ENCODE peak calls at places on chromosome 16, in seven cellular contexts. One of them, this sample, is unnamed.

GRCh38 chr16:72066747-72067146 is 3.7 kb downstream of the HPR start:
- DNase-seq in testis: no peak
- DNase-seq in A549: peak; percentile 53
- DNase-seq in heart left ventricle: no peak
- DNase-seq in esophagus muscularis mucosa: no peak
- DNase-seq in spleen: no peak
- DNase-seq in HCT116: peak; percentile 13
- DNase-seq in this sample: peak; percentile 31

GRCh38 chr16:75193265-75193650 is 13.7 kb downstream of the CTRB2 start:
- DNase-seq in esophagus muscularis mucosa: no peak
- DNase-seq in heart left ventricle: no peak
- DNase-seq in A549: no peak
- DNase-seq in spleen: no peak
- DNase-seq in testis: no peak
- DNase-seq in HCT116: no peak
- DNase-seq in this sample: no peak

GRCh38 chr16:13307255-13307654 is 405.9 kb downstream of the SHISA9 start:
- DNase-seq in esophagus muscularis mucosa: no peak
- DNase-seq in testis: no peak
- DNase-seq in HCT116: no peak
- DNase-seq in heart left ventricle: no peak
- DNase-seq in spleen: no peak
- DNase-seq in A549: no peak
- DNase-seq in this sample: no peak

GRCh38 chr16:88809676-88810165 is 2.0 kb downstream of the APRT start:
- DNase-seq in esophagus muscularis mucosa: no peak
- DNase-seq in testis: no peak
- DNase-seq in spleen: no peak
- DNase-seq in heart left ventricle: no peak
- DNase-seq in HCT116: no peak
- DNase-seq in A549: no peak
- DNase-seq in this sample: no peak

GRCh38 chr16:3819741-3820724 is 60.5 kb downstream of the CREBBP start:
- DNase-seq in HCT116: peak; percentile 27
- DNase-seq in spleen: no peak
- DNase-seq in heart left ventricle: peak; percentile 44
- DNase-seq in esophagus muscularis mucosa: no peak
- DNase-seq in testis: peak; percentile 47
- DNase-seq in A549: peak; percentile 67
- DNase-seq in this sample: peak; percentile 63

GRCh38 chr16:9003763-9004162 is 40.1 kb upstream of the USP7 start:
- DNase-seq in HCT116: no peak
- DNase-seq in spleen: no peak
- DNase-seq in esophagus muscularis mucosa: no peak
- DNase-seq in heart left ventricle: no peak
- DNase-seq in testis: no peak
- DNase-seq in A549: no peak
- DNase-seq in this sample: no peak

GRCh38 chr16:13997933-13998332 is 73.2 kb upstream of the MRTFB start:
- DNase-seq in heart left ventricle: no peak
- DNase-seq in testis: no peak
- DNase-seq in spleen: no peak
- DNase-seq in HCT116: no peak
- DNase-seq in A549: no peak
- DNase-seq in esophagus muscularis mucosa: no peak
- DNase-seq in this sample: no peak

GRCh38 chr16:50114357-50115129 is 38.6 kb upstream of the TENT4B start:
- DNase-seq in esophagus muscularis mucosa: no peak
- DNase-seq in spleen: no peak
- DNase-seq in testis: no peak
- DNase-seq in heart left ventricle: no peak
- DNase-seq in HCT116: no peak
- DNase-seq in A549: no peak
- DNase-seq in this sample: no peak

GRCh38 chr16:17228048-17228707 is 242.6 kb downstream of the XYLT1 start:
- DNase-seq in heart left ventricle: no peak
- DNase-seq in spleen: no peak
- DNase-seq in esophagus muscularis mucosa: no peak
- DNase-seq in HCT116: no peak
- DNase-seq in testis: peak; percentile 42
- DNase-seq in A549: peak; percentile 5
- DNase-seq in this sample: no peak

GRCh38 chr16:57479422-57480126 is 6.7 kb downstream of the DOK4 start:
- DNase-seq in A549: peak; percentile 82
- DNase-seq in testis: no peak
- DNase-seq in heart left ventricle: peak; percentile 66
- DNase-seq in spleen: peak; percentile 74
- DNase-seq in HCT116: no peak
- DNase-seq in esophagus muscularis mucosa: no peak
- DNase-seq in this sample: no peak

GRCh38 chr16:74281285-74281684 is 15.3 kb upstream of the PSMD7 start:
- DNase-seq in heart left ventricle: no peak
- DNase-seq in HCT116: no peak
- DNase-seq in esophagus muscularis mucosa: no peak
- DNase-seq in A549: no peak
- DNase-seq in testis: peak; percentile 20
- DNase-seq in spleen: no peak
- DNase-seq in this sample: no peak

GRCh38 chr16:76487411-76488064 is 210.3 kb downstream of the CNTNAP4 start:
- DNase-seq in HCT116: no peak
- DNase-seq in esophagus muscularis mucosa: no peak
- DNase-seq in spleen: no peak
- DNase-seq in heart left ventricle: no peak
- DNase-seq in A549: no peak
- DNase-seq in testis: no peak
- DNase-seq in this sample: no peak

GRCh38 chr16:80404847-80405246 is 135.9 kb upstream of the DYNLRB2 start:
- DNase-seq in esophagus muscularis mucosa: no peak
- DNase-seq in testis: no peak
- DNase-seq in spleen: no peak
- DNase-seq in A549: no peak
- DNase-seq in heart left ventricle: no peak
- DNase-seq in HCT116: no peak
- DNase-seq in this sample: no peak

GRCh38 chr16:12651765-12652531 is 151.7 kb downstream of the CPPED1 start:
- DNase-seq in testis: no peak
- DNase-seq in esophagus muscularis mucosa: no peak
- DNase-seq in heart left ventricle: no peak
- DNase-seq in spleen: no peak
- DNase-seq in HCT116: no peak
- DNase-seq in A549: no peak
- DNase-seq in this sample: no peak

GRCh38 chr16:23920446-23920845 is 84.7 kb downstream of the PRKCB start:
- DNase-seq in testis: no peak
- DNase-seq in A549: no peak
- DNase-seq in esophagus muscularis mucosa: no peak
- DNase-seq in spleen: no peak
- DNase-seq in heart left ventricle: no peak
- DNase-seq in HCT116: no peak
- DNase-seq in this sample: no peak

GRCh38 chr16:27267037-27267677 is 1.4 kb downstream of the NSMCE1 start:
- DNase-seq in esophagus muscularis mucosa: peak; percentile 79
- DNase-seq in spleen: no peak
- DNase-seq in testis: no peak
- DNase-seq in A549: no peak
- DNase-seq in HCT116: no peak
- DNase-seq in heart left ventricle: no peak
- DNase-seq in this sample: no peak

GRCh38 chr16:60329110-60329509 is 1595.0 kb upstream of the GOT2 start:
- DNase-seq in HCT116: no peak
- DNase-seq in testis: no peak
- DNase-seq in spleen: no peak
- DNase-seq in heart left ventricle: no peak
- DNase-seq in A549: no peak
- DNase-seq in esophagus muscularis mucosa: no peak
- DNase-seq in this sample: no peak

GRCh38 chr16:10756574-10756973 is 12.9 kb downstream of the NUBP1 start:
- DNase-seq in esophagus muscularis mucosa: no peak
- DNase-seq in HCT116: no peak
- DNase-seq in testis: no peak
- DNase-seq in heart left ventricle: no peak
- DNase-seq in spleen: peak; percentile 18
- DNase-seq in A549: no peak
- DNase-seq in this sample: no peak
- H3K4me1 ChIP-seq in esophagus muscularis mucosa: no peaks in the 10 kb centered on the region
- H3K4me1 ChIP-seq in HCT116: peaks cover 3% of the 10 kb centered on the region
- H3K4me1 ChIP-seq in testis: no peaks in the 10 kb centered on the region
- H3K4me1 ChIP-seq in heart left ventricle: peaks cover 14% of the 10 kb centered on the region
- H3K4me1 ChIP-seq in spleen: peaks cover 17% of the 10 kb centered on the region
- H3K4me1 ChIP-seq in A549: peaks cover 8% of the 10 kb centered on the region
- H3K4me1 ChIP-seq in this sample: no peaks in the 10 kb centered on the region

DNA sequence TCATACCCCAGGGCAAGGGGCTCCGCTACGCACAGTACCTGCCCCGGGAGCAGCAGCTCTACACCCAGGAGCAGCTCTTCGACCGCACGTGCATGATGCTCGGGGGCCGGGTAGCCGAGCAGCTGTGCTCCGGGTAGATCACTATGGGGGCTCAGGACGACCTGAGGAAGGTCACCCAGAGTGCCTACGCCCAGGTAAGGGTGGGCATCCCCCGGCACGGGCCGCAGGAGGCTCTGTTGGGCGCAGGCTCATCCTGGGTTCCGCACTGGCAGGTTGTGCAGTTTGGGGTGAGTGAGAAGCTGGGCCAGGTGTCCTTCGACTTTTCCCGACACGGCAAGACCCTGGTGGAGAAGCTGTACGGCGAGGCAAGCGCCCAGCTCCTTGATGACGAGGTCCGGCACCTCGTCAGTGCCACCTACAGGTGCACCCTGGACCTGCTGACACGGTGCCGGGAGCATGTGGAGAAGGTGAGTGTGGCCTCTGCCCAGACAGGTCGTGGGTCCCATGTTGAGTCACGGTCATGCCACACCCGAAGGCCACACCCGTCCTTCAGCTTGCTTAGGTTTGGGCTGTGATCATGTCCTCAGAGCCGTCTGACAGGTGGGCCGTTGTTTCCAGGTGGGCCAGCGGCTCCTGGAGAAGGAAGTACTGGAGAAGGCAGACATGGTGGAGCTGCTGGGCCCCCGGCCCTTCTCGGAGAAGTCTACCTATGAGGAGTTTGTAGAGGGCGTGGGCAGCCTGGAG is 19.3 kb downstream of the DBNDD1 start:
- DNase-seq in heart left ventricle: no peak
- DNase-seq in esophagus muscularis mucosa: no peak
- DNase-seq in A549: no peak
- DNase-seq in testis: no peak
- DNase-seq in HCT116: no peak
- DNase-seq in spleen: no peak
- DNase-seq in this sample: no peak
- TF ChIP-seq POLR2A in heart left ventricle: no peak
- TF ChIP-seq POLR2A in esophagus muscularis mucosa: no peak
- TF ChIP-seq POLR2A in A549: no peak
- TF ChIP-seq POLR2A in testis: no peak
- TF ChIP-seq POLR2A in HCT116: no peak
- TF ChIP-seq POLR2A in spleen: no peak
- TF ChIP-seq POLR2A in this sample: no peak

GRCh38 chr16:85310868-85311585 is 198.8 kb upstream of the CIBAR2 start:
- DNase-seq in esophagus muscularis mucosa: no peak
- DNase-seq in heart left ventricle: no peak
- DNase-seq in spleen: peak; percentile 89
- DNase-seq in HCT116: no peak
- DNase-seq in A549: no peak
- DNase-seq in testis: no peak
- DNase-seq in this sample: no peak

GRCh38 chr16:85313541-85314208 is 201.4 kb upstream of the CIBAR2 start:
- DNase-seq in testis: peak; percentile 54
- DNase-seq in HCT116: no peak
- DNase-seq in esophagus muscularis mucosa: no peak
- DNase-seq in spleen: no peak
- DNase-seq in A549: no peak
- DNase-seq in heart left ventricle: no peak
- DNase-seq in this sample: no peak

GRCh38 chr16:85311741-85312140 is 199.5 kb upstream of the CIBAR2 start:
- DNase-seq in testis: no peak
- DNase-seq in HCT116: no peak
- DNase-seq in esophagus muscularis mucosa: no peak
- DNase-seq in A549: no peak
- DNase-seq in spleen: no peak
- DNase-seq in heart left ventricle: no peak
- DNase-seq in this sample: no peak

GRCh38 chr16:85312642-85313540 is 200.6 kb upstream of the CIBAR2 start:
- DNase-seq in HCT116: no peak
- DNase-seq in spleen: no peak
- DNase-seq in A549: no peak
- DNase-seq in esophagus muscularis mucosa: no peak
- DNase-seq in testis: peak; percentile 59
- DNase-seq in heart left ventricle: no peak
- DNase-seq in this sample: no peak

GRCh38 chr16:85312174-85312573 is 199.9 kb upstream of the CIBAR2 start:
- DNase-seq in spleen: no peak
- DNase-seq in HCT116: no peak
- DNase-seq in esophagus muscularis mucosa: no peak
- DNase-seq in A549: no peak
- DNase-seq in heart left ventricle: no peak
- DNase-seq in testis: no peak
- DNase-seq in this sample: no peak
- H3K4me1 ChIP-seq in spleen: peaks cover 78% of the 10 kb centered on the region
- H3K4me1 ChIP-seq in HCT116: peaks cover 6% of the 10 kb centered on the region
- H3K4me1 ChIP-seq in esophagus muscularis mucosa: peaks cover 91% of the 10 kb centered on the region
- H3K4me1 ChIP-seq in A549: no peaks in the 10 kb centered on the region
- H3K4me1 ChIP-seq in heart left ventricle: peaks cover 50% of the 10 kb centered on the region
- H3K4me1 ChIP-seq in testis: peaks cover 76% of the 10 kb centered on the region
- H3K4me1 ChIP-seq in this sample: peaks cover 16% of the 10 kb centered on the region

DNA sequence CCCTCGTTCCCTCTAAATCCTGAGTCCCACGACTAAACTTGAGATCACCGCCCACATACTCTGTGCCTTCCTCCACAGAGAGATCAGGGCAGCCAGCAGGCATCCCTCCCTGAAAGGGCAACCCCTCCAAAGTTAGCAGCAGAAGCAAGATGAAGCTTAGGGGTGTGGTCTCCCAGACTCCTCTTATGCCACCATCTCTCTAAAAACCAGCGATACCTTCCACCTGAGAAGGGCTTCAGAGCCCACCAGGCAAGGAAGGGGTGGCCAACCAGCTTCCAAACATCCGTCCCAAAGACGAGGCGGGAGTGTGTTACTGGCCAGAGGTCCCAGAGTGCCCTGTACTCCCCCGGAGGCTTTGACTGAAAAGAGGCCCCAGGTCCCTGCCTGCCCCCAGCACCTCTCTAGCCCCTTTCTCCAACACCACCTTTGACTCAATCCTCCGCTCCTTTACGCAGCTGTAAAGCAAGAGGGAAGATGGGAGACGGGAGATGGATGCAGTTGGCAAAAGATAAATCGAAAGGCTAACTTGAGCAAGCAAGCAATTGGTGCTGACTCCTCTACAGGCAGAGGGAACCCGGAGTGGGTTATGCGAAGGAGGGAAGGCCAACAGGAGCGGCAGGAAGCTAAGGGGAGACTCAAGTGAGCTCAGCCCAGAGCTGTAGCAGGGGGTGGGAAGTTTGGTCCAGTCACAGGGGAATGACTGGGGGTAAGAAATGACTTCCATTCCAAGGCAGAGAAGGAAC is 1.1 kb downstream of the ST3GAL2 start:
- DNase-seq in spleen: no peak
- DNase-seq in HCT116: no peak
- DNase-seq in A549: no peak
- DNase-seq in heart left ventricle: no peak
- DNase-seq in testis: no peak
- DNase-seq in esophagus muscularis mucosa: no peak
- DNase-seq in this sample: no peak
- TF ChIP-seq POLR2A in spleen: no peak
- TF ChIP-seq POLR2A in HCT116: no peak
- TF ChIP-seq POLR2A in A549: no peak
- TF ChIP-seq POLR2A in heart left ventricle: no peak
- TF ChIP-seq POLR2A in testis: no peak
- TF ChIP-seq POLR2A in esophagus muscularis mucosa: no peak
- TF ChIP-seq POLR2A in this sample: no peak

GRCh38 chr16:66228791-66229190 is 137.7 kb upstream of the CDH5 start:
- DNase-seq in esophagus muscularis mucosa: no peak
- DNase-seq in HCT116: no peak
- DNase-seq in spleen: no peak
- DNase-seq in heart left ventricle: no peak
- DNase-seq in A549: no peak
- DNase-seq in testis: no peak
- DNase-seq in this sample: no peak
- H3K4me1 ChIP-seq in esophagus muscularis mucosa: no peaks in the 10 kb centered on the region
- H3K4me1 ChIP-seq in HCT116: no peaks in the 10 kb centered on the region
- H3K4me1 ChIP-seq in spleen: peaks cover 15% of the 10 kb centered on the region
- H3K4me1 ChIP-seq in heart left ventricle: no peaks in the 10 kb centered on the region
- H3K4me1 ChIP-seq in A549: no peaks in the 10 kb centered on the region
- H3K4me1 ChIP-seq in testis: no peaks in the 10 kb centered on the region
- H3K4me1 ChIP-seq in this sample: no peaks in the 10 kb centered on the region